ENCODE peak calls at places on chromosomes 7 and 10, in five cellular contexts. M, B, K, A and R are unnamed samples.

GRCh38 chr10:79947083-79947415 is 1.9 kb downstream of the SFTPD start:
- DNase-seq in M (peak), B (no peak), K (no peak), A (no peak), R (peak)

GRCh38 chr7:132455306-132455705 is 121.0 kb downstream of the PLXNA4 start:
- DNase-seq in M (no peak), B (peak), K (peak), A (no peak), R (no peak)

GRCh38 chr10:131694963-131695813 is 205.6 kb upstream of the PPP2R2D start:
- DNase-seq in M (no peak), B (no peak), K (no peak), A (no peak), R (no peak)

GRCh38 chr7:47087866-47088265 is 494.0 kb downstream of the TNS3 start:
- DNase-seq in M (peak), B (no peak), K (peak), A (peak), R (peak)

GRCh38 chr7:24971333-24972165 is 8.4 kb downstream of the OSBPL3 start:
- DNase-seq in M (peak), B (peak), K (peak), A (peak), R (peak)

GRCh38 chr10:44817961-44818649 is 93.0 kb upstream of the TMEM72 start:
- DNase-seq in M (no peak), B (no peak), K (no peak), A (no peak), R (no peak)

GRCh38 chr7:108630002-108630401 is 60.3 kb downstream of the DNAJB9 start:
- DNase-seq in M (no peak), B (no peak), K (no peak), A (peak), R (no peak)

GRCh38 chr7:28666144-28666543 is 253.8 kb downstream of the CREB5 start:
- DNase-seq in M (peak), B (no peak), K (peak), A (no peak), R (peak)

GRCh38 chr7:108592633-108593277 is 23.1 kb downstream of the DNAJB9 start:
- DNase-seq in M (peak), B (no peak), K (peak), A (peak), R (peak)